ENCODE peak calls at places on chromosome X, in four cellular contexts. S, N, C and I are unnamed samples.

GRCh38 chrX:78517124-78517523 is 142.0 kb downstream of the RTL3 start:
- DNase-seq in S (no peak), N (no peak), C (no peak), I (no peak)

GRCh38 chrX:20802036-20802435 is 535.3 kb upstream of the RPS6KA3 start:
- DNase-seq in S (no peak), N (no peak), C (no peak), I (no peak)

GRCh38 chrX:110026099-110026844 is 23.4 kb downstream of the TMEM164 start:
- DNase-seq in S (peak; percentile 38), N (peak; percentile 84), C (peak; percentile 71), I (no peak)

GRCh38 chrX:102832661-102833060 is 104.4 kb upstream of the RAB40AL start:
- DNase-seq in S (no peak), N (no peak), C (no peak), I (no peak)

GRCh38 chrX:49878834-49879655 is at the start of gene USP27X:
- DNase-seq in S (peak; percentile 81), N (peak; percentile 77), C (peak; percentile 82), I (peak; percentile 84)

GRCh38 chrX:15744181-15744867 is 6.3 kb downstream of the CA5B start:
- DNase-seq in S (peak; percentile 67), N (no peak), C (no peak), I (peak; percentile 56)

GRCh38 chrX:150767475-150768131 is 74.4 kb downstream of the MTMR1 start:
- DNase-seq in S (no peak), N (no peak), C (peak; percentile 12), I (no peak)

GRCh38 chrX:13208281-13208935 is 111.4 kb downstream of the ATXN3L start:
- DNase-seq in S (no peak), N (no peak), C (no peak), I (no peak)

GRCh38 chrX:153485396-153486080 is 9.2 kb upstream of the BGN start:
- DNase-seq in S (no peak), N (no peak), C (no peak), I (no peak)

GRCh38 chrX:10173331-10173900 is 16.6 kb downstream of the CLCN4 start:
- DNase-seq in S (peak; percentile 35), N (peak; percentile 62), C (peak; percentile 39), I (peak; percentile 53)

GRCh38 chrX:1451676-1452496 is 823 bp downstream of the ASMTL start:
- DNase-seq in S (peak; percentile 24), N (no peak), C (peak; percentile 42), I (peak; percentile 30)

GRCh38 chrX:42934020-42934701 is 156.2 kb upstream of the PPP1R2C start:
- DNase-seq in S (no peak), N (peak; percentile 13), C (peak; percentile 27), I (no peak)

GRCh38 chrX:41737065-41737464 is 13.1 kb downstream of the GPR82 start:
- DNase-seq in S (no peak), N (no peak), C (no peak), I (no peak)

GRCh38 chrX:29397506-29397905 is 810.3 kb downstream of the IL1RAPL1 start:
- DNase-seq in S (no peak), N (no peak), C (no peak), I (no peak)

GRCh38 chrX:110713666-110714065 is 82.0 kb downstream of the CHRDL1 start:
- DNase-seq in S (no peak), N (no peak), C (no peak), I (no peak)

GRCh38 chrX:14801136-14801535 is 71.7 kb downstream of the FANCB start:
- DNase-seq in S (no peak), N (no peak), C (no peak), I (no peak)

GRCh38 chrX:74015379-74016019 is 288.5 kb upstream of the ZCCHC13 start:
- DNase-seq in S (peak; percentile 73), N (peak; percentile 70), C (peak; percentile 74), I (peak; percentile 75)

GRCh38 chrX:86981326-86981890 is 536.2 kb upstream of the KLHL4 start:
- DNase-seq in S (no peak), N (no peak), C (no peak), I (no peak)

GRCh38 chrX:92247076-92247475 is 467.9 kb downstream of the PCDH11X start:
- DNase-seq in S (no peak), N (no peak), C (no peak), I (no peak)

GRCh38 chrX:114050075-114050796 is 533.6 kb upstream of the HTR2C start:
- DNase-seq in S (no peak), N (no peak), C (no peak), I (no peak)

GRCh38 chrX:72128881-72129280 is 2.8 kb downstream of the RTL5 start:
- DNase-seq in S (no peak), N (no peak), C (no peak), I (no peak)

GRCh38 chrX:72129661-72130060 is 2.1 kb downstream of the RTL5 start:
- DNase-seq in S (no peak), N (no peak), C (no peak), I (no peak)

GRCh38 chrX:72126539-72127140 is 5.1 kb downstream of the RTL5 start:
- DNase-seq in S (peak; percentile 88), N (peak; percentile 86), C (peak; percentile 88), I (peak; percentile 88)

GRCh38 chrX:72127332-72127731 is 4.4 kb downstream of the RTL5 start:
- DNase-seq in S (no peak), N (peak; percentile 16), C (no peak), I (no peak)

DNA sequence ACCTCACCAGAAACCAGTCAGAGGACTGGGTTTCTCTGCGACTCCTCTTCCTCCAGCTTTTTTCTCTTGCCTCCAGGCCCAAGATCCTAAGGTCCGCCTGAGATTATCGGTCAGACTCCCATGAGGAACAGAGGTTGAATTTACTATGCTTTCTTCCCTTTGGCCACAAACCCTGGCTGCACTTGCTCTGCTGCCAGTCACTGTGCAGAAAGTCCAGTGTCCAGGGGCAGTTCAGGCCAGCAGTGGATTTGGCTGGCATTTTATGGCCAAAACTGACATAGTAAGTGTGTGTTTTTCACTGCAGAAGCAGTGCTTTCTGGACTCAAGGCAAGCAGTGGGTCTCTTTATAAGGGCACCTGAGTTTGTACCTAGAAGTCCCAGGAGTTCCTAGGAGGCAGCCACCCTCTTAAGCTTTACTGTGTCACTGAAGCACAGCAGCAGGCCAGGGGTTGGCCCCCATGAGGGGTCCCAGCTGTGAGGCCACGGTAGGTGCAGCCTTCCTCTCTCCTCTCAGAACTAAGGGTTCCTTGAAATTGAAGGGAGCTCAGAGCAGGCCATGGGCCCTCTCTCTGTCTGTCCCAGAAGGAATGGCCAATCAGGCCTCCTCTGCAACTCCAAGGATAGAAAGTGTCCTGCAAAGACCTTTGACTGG is 3.4 kb downstream of the RTL5 start:
- DNase-seq in S (no peak), N (no peak), C (no peak), I (no peak)
- H3K27ac ChIP-seq in S (no peak overlapping the region), N (no peak overlapping the region), C (no peak overlapping the region), I (no peak overlapping the region)

GRCh38 chrX:18619288-18619687 is 52.6 kb downstream of the RS1 start:
- DNase-seq in S (no peak), N (no peak), C (no peak), I (no peak)

GRCh38 chrX:18620349-18620748 is 51.6 kb downstream of the RS1 start:
- DNase-seq in S (peak; percentile 58), N (no peak), C (peak; percentile 30), I (peak; percentile 23)

GRCh38 chrX:18613930-18614639 is 57.8 kb downstream of the RS1 start:
- DNase-seq in S (no peak), N (no peak), C (no peak), I (no peak)

GRCh38 chrX:18616688-18617087 is 55.2 kb downstream of the RS1 start:
- DNase-seq in S (no peak), N (no peak), C (no peak), I (no peak)

GRCh38 chrX:18617351-18617750 is 54.6 kb downstream of the RS1 start:
- DNase-seq in S (no peak), N (peak; percentile 28), C (peak; percentile 67), I (peak; percentile 22)
- H3K27ac ChIP-seq in S (peak overlapping the region; percentile 60), N (no peak overlapping the region), C (peak overlapping the region; percentile 28), I (no peak overlapping the region)

GRCh38 chrX:144849141-144849540 is 398.2 kb upstream of the SPANXN1 start:
- DNase-seq in S (no peak), N (no peak), C (no peak), I (no peak)
- H3K27ac ChIP-seq in S (no peak overlapping the region), N (no peak overlapping the region), C (no peak overlapping the region), I (no peak overlapping the region)

GRCh38 chrX:45894864-45895645 is 650.2 kb downstream of the ZNF674 start:
- DNase-seq in S (no peak), N (no peak), C (no peak), I (no peak)
- H3K27ac ChIP-seq in S (no peak overlapping the region), N (no peak overlapping the region), C (no peak overlapping the region), I (no peak overlapping the region)